ENCODE peak calls at places on chromosome 13, in six cellular contexts. G is mammary epithelial cell, Z is GM23338, B is neural progenitor cell, S is iPS DF 6.9, L is dorsolateral prefrontal cortex. N is an unnamed sample.

GRCh38 chr13:42497798-42498197 is 76.2 kb upstream of the TNFSF11 start:
- DNase-seq in Z (no peak), B (no peak), S (no peak), L (no peak), G (peak), N (peak)

GRCh38 chr13:114053026-114053425 is 79.2 kb upstream of the C13orf46 start:
- DNase-seq in G (no peak), S (no peak), B (no peak), L (no peak), Z (no peak), N (no peak)

GRCh38 chr13:99145461-99145860 is 55.2 kb upstream of the UBAC2 start:
- DNase-seq in G (no peak), S (no peak), Z (no peak), B (no peak), L (no peak), N (no peak)

GRCh38 chr13:89704040-89704439 is 1643.4 kb upstream of the MIR17HG start:
- DNase-seq in B (no peak), Z (no peak), G (no peak), S (no peak), L (no peak), N (no peak)

GRCh38 chr13:84121456-84121855 is 239.2 kb upstream of the SLITRK1 start:
- DNase-seq in L (no peak), S (no peak), Z (no peak), B (peak), G (peak), N (no peak)

GRCh38 chr13:114115191-114115671 is 17.2 kb downstream of the RASA3 start:
- DNase-seq in Z (no peak), B (no peak), L (peak), G (peak), S (no peak), N (no peak)

GRCh38 chr13:63435668-63436275 is 2020.1 kb upstream of the PCDH20 start:
- DNase-seq in Z (no peak), S (no peak), G (peak), L (no peak), B (no peak), N (peak)

GRCh38 chr13:36666482-36667264 is 7.1 kb upstream of the SERTM1 start:
- DNase-seq in L (no peak), B (no peak), Z (no peak), S (no peak), G (no peak), N (no peak)

GRCh38 chr13:51363625-51364024 is 24.1 kb downstream of the SERPINE3 start:
- DNase-seq in B (no peak), Z (no peak), G (no peak), L (no peak), S (no peak), N (no peak)

GRCh38 chr13:100646030-100646673 is 28.4 kb downstream of the TMTC4 start:
- DNase-seq in S (no peak), L (peak), Z (peak), B (peak), G (peak), N (no peak)

GRCh38 chr13:37074703-37075102 is 15.2 kb upstream of the SUPT20H start:
- DNase-seq in L (no peak), G (peak), B (peak), S (no peak), Z (peak), N (no peak)

GRCh38 chr13:110340812-110341444 is 33.8 kb downstream of the COL4A2 start:
- DNase-seq in G (peak), B (no peak), L (no peak), Z (no peak), S (no peak), N (no peak)

GRCh38 chr13:111927181-111927540 is 139.8 kb upstream of the SOX1 start:
- DNase-seq in Z (no peak), G (no peak), S (no peak), L (no peak), B (no peak), N (no peak)

GRCh38 chr13:54110597-54110996 is 1082.0 kb downstream of the OLFM4 start:
- DNase-seq in G (no peak), Z (no peak), S (no peak), B (no peak), L (no peak), N (no peak)

GRCh38 chr13:94251801-94252200 is 227.7 kb downstream of the DCT start:
- DNase-seq in B (no peak), Z (no peak), G (no peak), L (no peak), S (no peak), N (no peak)

GRCh38 chr13:101453784-101454201 is 1.3 kb downstream of the ITGBL1 start:
- DNase-seq in G (peak), S (no peak), L (no peak), B (no peak), Z (peak), N (peak)

GRCh38 chr13:79440958-79441553 is 35.0 kb upstream of the RBM26 start:
- DNase-seq in B (no peak), G (no peak), L (no peak), Z (no peak), S (no peak), N (no peak)

GRCh38 chr13:99923877-99924582 is 47.5 kb downstream of the ZIC5 start:
- DNase-seq in B (no peak), Z (no peak), G (no peak), L (no peak), S (no peak), N (no peak)

GRCh38 chr13:45393941-45394570 is 24.1 kb downstream of the SLC25A30 start:
- DNase-seq in G (peak), L (peak), B (peak), S (no peak), Z (peak), N (no peak)

GRCh38 chr13:84405286-84405685 is 523.0 kb upstream of the SLITRK1 start:
- DNase-seq in S (no peak), Z (no peak), B (no peak), G (no peak), L (no peak), N (no peak)

GRCh38 chr13:83882626-83882959 is 319 bp upstream of the SLITRK1 start:
- DNase-seq in B (no peak), Z (no peak), L (no peak), G (no peak), S (no peak), N (no peak)

GRCh38 chr13:102405499-102406079 is 3.7 kb upstream of the FGF14 start:
- DNase-seq in L (no peak), S (no peak), Z (peak), G (peak), B (peak), N (no peak)

GRCh38 chr13:84470528-84470927 is 588.3 kb upstream of the SLITRK1 start:
- DNase-seq in G (no peak), Z (peak), S (no peak), L (no peak), B (no peak), N (no peak)

GRCh38 chr13:23987331-23987730 is 90.0 kb upstream of the C1QTNF9B start:
- DNase-seq in Z (no peak), L (no peak), B (no peak), S (no peak), G (no peak), N (no peak)

GRCh38 chr13:113669231-113669870 is 2.3 kb downstream of the GRK1 start:
- DNase-seq in B (no peak), S (no peak), Z (no peak), L (no peak), G (no peak), N (no peak)

GRCh38 chr13:113291997-113292862 is 4.8 kb upstream of the LAMP1 start:
- DNase-seq in L (no peak), Z (peak), B (peak), S (no peak), G (peak), N (no peak)

GRCh38 chr13:62524061-62524460 is 1108.4 kb upstream of the PCDH20 start:
- DNase-seq in S (no peak), B (no peak), G (no peak), L (no peak), Z (no peak), N (no peak)

GRCh38 chr13:99916366-99917103 is 55.0 kb downstream of the ZIC5 start:
- DNase-seq in B (peak), S (no peak), Z (peak), L (no peak), G (peak), N (no peak)

GRCh38 chr13:97333983-97334382 is 100.0 kb upstream of the RAP2A start:
- DNase-seq in G (no peak), Z (no peak), B (no peak), S (no peak), L (no peak), N (no peak)

GRCh38 chr13:112229992-112230872 is 145.9 kb upstream of the SPACA7 start:
- DNase-seq in L (no peak), Z (no peak), G (no peak), S (no peak), B (no peak), N (no peak)

GRCh38 chr13:91406619-91407018 is 8.2 kb downstream of the GPC5 start:
- DNase-seq in L (no peak), G (peak), Z (peak), S (peak), B (peak), N (no peak)

DNA sequence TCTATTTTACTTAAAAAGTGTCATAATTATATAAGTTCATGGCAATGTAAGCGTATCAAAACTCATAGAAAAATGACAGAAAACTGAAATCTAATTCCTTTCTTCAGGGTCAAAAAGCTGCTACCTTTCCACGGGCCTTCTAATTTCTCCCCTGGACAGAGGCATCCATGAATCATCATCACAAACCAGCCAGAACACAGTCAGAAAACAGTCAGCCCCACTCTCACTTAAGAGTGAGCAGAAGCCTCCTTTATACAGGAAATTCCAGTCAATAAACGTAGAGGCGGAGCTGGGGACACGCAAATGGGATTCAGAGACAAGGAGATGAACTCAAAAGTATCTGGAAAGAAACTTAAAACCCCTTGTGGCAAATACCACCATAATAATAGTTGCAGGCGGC is 54.2 kb upstream of the ABCC4 start:
- DNase-seq in S (no peak), L (no peak), B (no peak), G (peak), Z (no peak), N (no peak)
- H3K27ac ChIP-seq in S (no peak), L (no peak), B (no peak), G (no peak), Z (no peak), N (no peak)

GRCh38 chr13:40152145-40152544 is 496.7 kb downstream of the COG6 start:
- DNase-seq in B (no peak), S (no peak), L (no peak), G (peak), Z (no peak), N (peak)
- H3K27ac ChIP-seq in B (no peak), S (no peak), L (no peak), G (no peak), Z (no peak), N (no peak)

GRCh38 chr13:73421310-73421912 is 362.6 kb downstream of the KLF5 start:
- DNase-seq in L (no peak), S (no peak), G (peak), B (no peak), Z (no peak), N (peak)
- H3K27ac ChIP-seq in L (no peak), S (no peak), G (peak), B (no peak), Z (no peak), N (peak)

DNA sequence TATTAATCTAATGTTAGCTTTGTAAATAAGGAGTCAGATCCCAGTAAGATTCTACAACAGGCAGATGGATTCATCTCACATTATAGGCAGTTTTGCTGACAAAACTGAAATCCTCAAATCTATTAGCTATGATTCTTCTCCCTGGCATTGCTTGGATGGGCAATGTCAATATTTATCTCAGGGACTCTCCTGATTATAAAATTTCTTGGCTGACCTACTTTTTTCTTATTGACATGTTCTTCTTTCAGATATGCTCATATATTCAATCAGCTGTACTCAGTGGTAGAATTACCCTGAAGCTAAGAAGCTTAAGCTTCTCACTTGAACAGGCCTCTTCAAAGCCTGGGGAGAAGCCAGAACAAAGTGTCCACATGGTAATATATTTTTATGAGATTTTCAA is 513.6 kb downstream of the PCDH9 start:
- DNase-seq in L (no peak), Z (no peak), S (no peak), G (no peak), B (no peak), N (no peak)
- H3K27ac ChIP-seq in L (no peak), Z (no peak), S (no peak), G (no peak), B (no peak), N (no peak)

GRCh38 chr13:30308548-30308947 is 1.2 kb upstream of the KATNAL1 start:
- DNase-seq in Z (no peak), L (no peak), G (no peak), B (no peak), S (no peak), N (no peak)

GRCh38 chr13:30305456-30305855 is 1.9 kb downstream of the KATNAL1 start:
- DNase-seq in L (no peak), G (no peak), S (no peak), Z (no peak), B (no peak), N (no peak)

GRCh38 chr13:30307194-30307965 is at the start of gene KATNAL1:
- DNase-seq in L (peak), G (no peak), Z (peak), B (peak), S (peak), N (no peak)

GRCh38 chr13:30306762-30307193 is 573 bp downstream of the KATNAL1 start:
- DNase-seq in B (peak), S (peak), Z (peak), G (peak), L (peak), N (peak)

DNA sequence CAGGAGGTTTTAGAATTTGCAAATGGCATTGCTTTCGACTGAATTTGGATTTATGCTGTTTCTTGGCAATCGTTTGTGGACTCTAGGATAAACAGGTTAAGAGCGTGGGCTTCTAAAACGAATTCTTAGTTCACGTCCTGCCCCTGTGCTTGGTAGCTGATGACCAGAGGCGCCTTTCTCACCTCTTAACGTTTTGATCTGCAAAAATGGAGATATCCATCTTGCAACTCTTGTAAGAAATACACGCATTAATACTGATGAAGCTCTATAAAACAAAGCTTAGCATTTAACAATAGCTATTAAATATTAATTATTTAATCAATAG is 577 bp upstream of the KATNAL1 start:
- DNase-seq in B (no peak), S (no peak), G (no peak), L (no peak), Z (no peak), N (no peak)
- H3K27ac ChIP-seq in B (no peak), S (no peak), G (peak), L (peak), Z (no peak), N (no peak)

GRCh38 chr13:46756977-46757376 is 40.0 kb downstream of the ESD start:
- DNase-seq in G (no peak), L (no peak), B (no peak), Z (no peak), S (no peak), N (no peak)

GRCh38 chr13:46759861-46760260 is 37.1 kb downstream of the ESD start:
- DNase-seq in L (no peak), S (no peak), G (peak), Z (no peak), B (no peak), N (peak)

GRCh38 chr13:46761174-46761573 is 35.8 kb downstream of the ESD start:
- DNase-seq in Z (no peak), S (no peak), G (peak), L (no peak), B (no peak), N (no peak)

GRCh38 chr13:46754812-46755211 is 42.1 kb downstream of the ESD start:
- DNase-seq in Z (no peak), L (no peak), G (no peak), S (no peak), B (no peak), N (no peak)

DNA sequence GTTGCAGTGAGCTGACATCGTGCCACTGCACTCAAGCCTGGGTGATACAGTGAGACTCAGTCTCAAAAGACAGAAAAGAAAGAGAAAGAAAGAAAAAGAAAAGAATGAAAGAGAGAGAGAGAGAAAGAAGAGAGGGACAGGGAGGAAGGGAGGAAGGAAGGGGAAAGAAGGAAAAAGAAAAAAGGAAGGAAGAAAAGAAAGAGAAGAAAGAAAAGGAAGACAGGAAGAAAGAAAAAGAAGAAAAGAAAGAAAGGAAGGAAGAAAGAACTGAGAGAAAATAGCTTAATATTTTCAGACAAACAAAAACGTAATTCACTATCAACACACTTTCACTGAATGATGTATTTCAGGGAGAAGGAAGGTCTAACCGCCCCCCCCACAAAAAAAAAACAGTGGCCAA is 39.3 kb downstream of the ESD start:
- DNase-seq in G (no peak), S (no peak), B (no peak), L (no peak), Z (no peak), N (no peak)
- H3K27ac ChIP-seq in G (no peak), S (no peak), B (no peak), L (no peak), Z (no peak), N (no peak)

GRCh38 chr13:106449096-106449495 is 86.4 kb downstream of the EFNB2 start:
- DNase-seq in L (no peak), S (no peak), Z (no peak), G (no peak), B (no peak), N (no peak)
- H3K27ac ChIP-seq in L (no peak), S (no peak), Z (no peak), G (no peak), B (no peak), N (no peak)

GRCh38 chr13:25973085-25973484 is 78.7 kb downstream of the SHISA2 start:
- DNase-seq in Z (peak), B (peak), S (no peak), L (no peak), G (no peak), N (no peak)
- H3K27ac ChIP-seq in Z (no peak), B (no peak), S (no peak), L (no peak), G (no peak), N (no peak)